ENCODE peak calls at places on chromosomes 16 and 17, in four cellular contexts. Q is fibroblast of lung, Z is body of pancreas, N is uterus. Y is an unnamed sample.

GRCh38 chr16:89645122-89645521 is 12.4 kb downstream of the CHMP1A start:
- DNase-seq in Q (no peak), N (no peak), Z (no peak), Y (no peak)

GRCh38 chr16:71627631-71628236 is 1.8 kb downstream of the MARVELD3 start:
- DNase-seq in Q (no peak), N (no peak), Z (peak; percentile 54), Y (no peak)

GRCh38 chr16:47611042-47611441 is 149.9 kb downstream of the PHKB start:
- DNase-seq in Z (no peak), Q (no peak), N (no peak), Y (no peak)

GRCh38 chr16:69779724-69780123 is 17.6 kb downstream of the WWP2 start:
- DNase-seq in Q (no peak), Z (no peak), N (no peak), Y (no peak)

GRCh38 chr17:28371245-28372202 is at the start of gene SARM1:
- DNase-seq in N (peak; percentile 93), Q (peak; percentile 90), Z (peak; percentile 69), Y (peak; percentile 62)

GRCh38 chr16:4693956-4694663 is 748 bp downstream of the NUDT16L1 start:
- DNase-seq in Q (peak; percentile 55), Z (peak; percentile 62), N (peak; percentile 76), Y (no peak)

GRCh38 chr17:77019955-77020379 is 120.8 kb upstream of the SEC14L1 start:
- DNase-seq in Q (no peak), Z (no peak), N (no peak), Y (no peak)

GRCh38 chr16:46743232-46743719 is 4.9 kb downstream of the MYLK3 start:
- DNase-seq in Z (no peak), Q (peak; percentile 51), N (no peak), Y (no peak)

GRCh38 chr17:77061711-77062110 is 79.1 kb upstream of the SEC14L1 start:
- DNase-seq in Q (no peak), N (no peak), Z (no peak), Y (no peak)

GRCh38 chr17:46783031-46783593 is 35.4 kb downstream of the WNT3 start:
- DNase-seq in Q (no peak), Z (peak; percentile 64), N (no peak), Y (no peak)

GRCh38 chr17:31313982-31314787 is at the start of gene EVI2B:
- DNase-seq in Z (no peak), N (no peak), Q (peak; percentile 46), Y (peak; percentile 14)

DNA sequence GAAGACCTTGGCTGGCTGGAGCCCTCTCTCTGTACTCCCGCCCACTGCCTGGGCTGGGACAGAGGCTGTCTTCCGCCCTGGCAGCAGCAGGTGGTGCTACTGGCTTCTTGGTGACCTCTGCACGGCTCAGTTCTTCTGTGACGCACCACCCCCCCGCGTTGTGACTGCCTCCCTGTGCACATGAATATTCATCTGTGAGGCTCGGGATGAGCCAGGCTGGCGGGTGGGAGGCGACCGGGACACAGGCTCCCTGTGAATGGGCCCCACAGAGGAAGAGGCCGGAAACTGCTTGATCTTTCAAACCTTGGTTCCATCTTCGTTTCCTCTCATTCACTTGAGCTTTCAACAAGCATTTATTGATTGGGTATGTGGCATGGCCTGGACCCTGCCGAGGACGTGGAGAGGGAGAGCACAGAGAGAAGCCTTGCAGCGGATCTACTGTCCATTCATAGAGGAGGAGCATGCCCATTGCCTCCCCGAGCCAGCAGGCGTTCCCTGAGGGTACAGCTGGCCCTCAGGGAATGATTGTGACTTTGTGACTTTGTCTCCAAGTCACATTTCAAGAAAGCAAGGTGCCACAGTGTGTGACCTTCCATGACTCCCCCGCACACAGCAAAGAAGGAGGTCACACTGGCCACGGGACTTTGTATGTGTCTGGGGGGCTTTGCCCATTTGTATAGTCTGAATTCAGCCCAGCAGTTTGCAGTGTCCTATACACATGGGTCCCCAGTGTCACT is 45.0 kb downstream of the B9D1 start:
- DNase-seq in N (peak; percentile 85), Q (peak; percentile 91), Z (peak; percentile 63), Y (no peak)
- TF ChIP-seq CTCF in N (peak; percentile 33), Q (peak; percentile 2), Z (no peak), Y (peak; percentile 36)

GRCh38 chr17:49471089-49471683 is 23.9 kb upstream of the NGFR start:
- DNase-seq in Z (no peak), Q (no peak), N (peak; percentile 29), Y (no peak)
- H3K27me3 ChIP-seq in Z (peaks cover 7% of the 10 kb centered on the region), Q (peaks cover 30% of the 10 kb centered on the region), N (no peaks in the 10 kb centered on the region), Y (peaks cover 37% of the 10 kb centered on the region)

GRCh38 chr16:13165024-13165423 is 263.6 kb downstream of the SHISA9 start:
- DNase-seq in Z (no peak), N (no peak), Q (no peak), Y (no peak)
- H3K4me3 ChIP-seq in Z (no peak overlapping the region), N (no peak overlapping the region), Q (no peak overlapping the region), Y (no peak overlapping the region)

GRCh38 chr16:13835935-13836334 is 84.0 kb upstream of the ERCC4 start:
- DNase-seq in N (no peak), Q (no peak), Z (no peak), Y (no peak)

GRCh38 chr16:13835357-13835756 is 84.6 kb upstream of the ERCC4 start:
- DNase-seq in Q (no peak), Z (no peak), N (no peak), Y (no peak)

GRCh38 chr16:13845232-13845631 is 74.7 kb upstream of the ERCC4 start:
- DNase-seq in N (no peak), Q (no peak), Z (no peak), Y (no peak)

DNA sequence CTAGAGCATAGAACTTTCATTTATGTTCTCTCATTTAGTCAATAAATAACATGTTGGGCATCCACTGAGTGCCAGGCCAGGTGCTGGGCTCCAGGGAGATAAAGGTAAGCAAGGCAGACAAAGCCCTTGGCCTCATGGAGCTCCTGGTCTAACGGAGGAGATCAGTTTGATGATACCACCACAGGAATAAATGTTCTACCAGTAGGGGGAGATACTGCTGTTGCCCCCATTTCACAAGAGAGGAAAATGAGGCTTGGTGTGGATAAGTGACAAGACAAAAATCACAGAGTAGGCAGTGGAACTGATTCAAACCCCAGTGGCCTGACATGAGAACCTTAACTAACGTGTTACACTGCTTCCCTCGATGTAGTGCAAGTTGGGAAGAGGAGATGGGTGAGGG is 80.4 kb upstream of the ERCC4 start:
- DNase-seq in Q (no peak), N (no peak), Z (no peak), Y (no peak)
- TF ChIP-seq CTCF in Q (no peak), N (no peak), Z (no peak), Y (no peak)

DNA sequence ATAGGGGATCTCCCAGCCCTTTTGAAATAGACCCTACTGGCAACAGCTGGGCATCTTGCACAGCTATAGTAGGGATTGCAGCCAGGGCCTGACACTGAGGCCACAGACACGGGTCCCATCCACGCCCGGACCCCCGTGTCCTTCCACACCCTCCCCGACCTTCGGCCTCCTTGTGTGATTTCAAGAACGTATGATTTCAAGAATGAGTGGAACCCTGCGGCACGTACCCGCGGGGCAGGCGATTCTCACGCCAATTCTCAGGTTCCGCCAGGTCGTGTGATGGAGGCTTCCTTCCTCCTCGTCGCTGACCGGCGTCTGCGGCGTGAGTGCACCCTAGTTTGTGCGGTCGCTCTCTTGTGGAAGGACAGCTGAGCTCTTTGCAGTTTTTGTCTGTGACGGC is 56.3 kb upstream of the GNG13 start:
- DNase-seq in Z (no peak), Q (no peak), N (no peak), Y (no peak)
- H3K27me3 ChIP-seq in Z (no peaks in the 10 kb centered on the region), Q (no peaks in the 10 kb centered on the region), N (no peaks in the 10 kb centered on the region), Y (no peaks in the 10 kb centered on the region)

Y was measured in BJ.